ENCODE peak calls at places on chromosomes 16 and 17, in eight cellular contexts. G, U, D, W, R, F, Y and A are unnamed samples.

GRCh38 chr17:77440571-77440981 is 299.8 kb downstream of the SEC14L1 start:
- DNase-seq in G (no peak), U (no peak), D (no peak), W (peak; percentile 69), R (no peak), F (no peak), Y (no peak), A (peak; percentile 77)

GRCh38 chr16:1159973-1160772 is 7.3 kb downstream of the CACNA1H start:
- DNase-seq in G (no peak), U (no peak), D (peak; percentile 52), W (no peak), R (peak; percentile 62), F (no peak), Y (peak; percentile 75), A (no peak)

GRCh38 chr16:79296491-79296890 is 304.0 kb downstream of the MAF start:
- DNase-seq in G (no peak), U (no peak), D (no peak), W (no peak), R (no peak), F (no peak), Y (no peak), A (no peak)

GRCh38 chr16:68287276-68288251 is 23.2 kb downstream of the SLC7A6OS start:
- DNase-seq in G (no peak), U (peak; percentile 90), D (no peak), W (peak; percentile 51), R (no peak), F (no peak), Y (peak; percentile 27), A (no peak)

GRCh38 chr17:49399995-49400394 is 14.7 kb downstream of the PHB1 start:
- DNase-seq in G (no peak), U (no peak), D (no peak), W (no peak), R (no peak), F (no peak), Y (no peak), A (no peak)

GRCh38 chr17:50834786-50835562 is 412 bp upstream of the WFIKKN2 start:
- DNase-seq in G (no peak), U (peak; percentile 48), D (no peak), W (no peak), R (no peak), F (no peak), Y (no peak), A (no peak)

GRCh38 chr17:79943354-79944241 is 92.1 kb downstream of the TBC1D16 start:
- DNase-seq in G (no peak), U (no peak), D (no peak), W (no peak), R (no peak), F (no peak), Y (peak; percentile 5), A (no peak)

GRCh38 chr17:4790705-4791088 is 1.9 kb downstream of the GLTPD2 start:
- DNase-seq in G (no peak), U (no peak), D (no peak), W (no peak), R (no peak), F (no peak), Y (no peak), A (no peak)

GRCh38 chr17:12034538-12034937 is 13.9 kb downstream of the MAP2K4 start:
- DNase-seq in G (no peak), U (no peak), D (no peak), W (no peak), R (no peak), F (no peak), Y (no peak), A (no peak)

GRCh38 chr16:79272141-79272577 is 328.4 kb downstream of the MAF start:
- DNase-seq in G (no peak), U (no peak), D (no peak), W (no peak), R (no peak), F (peak; percentile 31), Y (no peak), A (no peak)

GRCh38 chr17:7308625-7309433 is 1.4 kb downstream of the EIF5A start:
- DNase-seq in G (peak; percentile 38), U (peak; percentile 84), D (peak; percentile 74), W (peak; percentile 92), R (peak; percentile 77), F (peak; percentile 78), Y (peak; percentile 82), A (peak; percentile 80)

GRCh38 chr17:49521521-49522185 is 26.6 kb downstream of the NGFR start:
- DNase-seq in G (no peak), U (peak; percentile 49), D (no peak), W (no peak), R (peak; percentile 8), F (no peak), Y (no peak), A (no peak)

GRCh38 chr17:81004336-81005015 is 12.8 kb downstream of the CHMP6 start:
- DNase-seq in G (no peak), U (no peak), D (no peak), W (no peak), R (peak; percentile 56), F (no peak), Y (no peak), A (no peak)

GRCh38 chr16:87839542-87840461 is 29.5 kb downstream of the SLC7A5 start:
- DNase-seq in G (no peak), U (no peak), D (no peak), W (no peak), R (no peak), F (no peak), Y (no peak), A (no peak)

GRCh38 chr17:72657467-72658317 is 434.8 kb downstream of the SLC39A11 start:
- DNase-seq in G (no peak), U (no peak), D (peak; percentile 79), W (no peak), R (no peak), F (no peak), Y (no peak), A (no peak)

GRCh38 chr16:47644166-47644565 is 183.0 kb downstream of the PHKB start:
- DNase-seq in G (no peak), U (peak; percentile 86), D (peak; percentile 38), W (no peak), R (no peak), F (no peak), Y (no peak), A (no peak)

GRCh38 chr16:47634126-47634525 is 173.0 kb downstream of the PHKB start:
- DNase-seq in G (no peak), U (no peak), D (no peak), W (no peak), R (no peak), F (no peak), Y (no peak), A (no peak)

GRCh38 chr16:47643610-47644009 is 182.5 kb downstream of the PHKB start:
- DNase-seq in G (no peak), U (no peak), D (no peak), W (no peak), R (no peak), F (no peak), Y (no peak), A (no peak)

GRCh38 chr16:47636501-47637090 is 175.5 kb downstream of the PHKB start:
- DNase-seq in G (no peak), U (no peak), D (no peak), W (no peak), R (no peak), F (no peak), Y (no peak), A (no peak)

GRCh38 chr16:47638175-47638574 is 177.0 kb downstream of the PHKB start:
- DNase-seq in G (no peak), U (no peak), D (no peak), W (no peak), R (no peak), F (no peak), Y (no peak), A (no peak)
- TF ChIP-seq CTCF in G (no peak), U (no peak), D (no peak), W (no peak), R (no peak), F (no peak), Y (no peak), A (no peak)

DNA sequence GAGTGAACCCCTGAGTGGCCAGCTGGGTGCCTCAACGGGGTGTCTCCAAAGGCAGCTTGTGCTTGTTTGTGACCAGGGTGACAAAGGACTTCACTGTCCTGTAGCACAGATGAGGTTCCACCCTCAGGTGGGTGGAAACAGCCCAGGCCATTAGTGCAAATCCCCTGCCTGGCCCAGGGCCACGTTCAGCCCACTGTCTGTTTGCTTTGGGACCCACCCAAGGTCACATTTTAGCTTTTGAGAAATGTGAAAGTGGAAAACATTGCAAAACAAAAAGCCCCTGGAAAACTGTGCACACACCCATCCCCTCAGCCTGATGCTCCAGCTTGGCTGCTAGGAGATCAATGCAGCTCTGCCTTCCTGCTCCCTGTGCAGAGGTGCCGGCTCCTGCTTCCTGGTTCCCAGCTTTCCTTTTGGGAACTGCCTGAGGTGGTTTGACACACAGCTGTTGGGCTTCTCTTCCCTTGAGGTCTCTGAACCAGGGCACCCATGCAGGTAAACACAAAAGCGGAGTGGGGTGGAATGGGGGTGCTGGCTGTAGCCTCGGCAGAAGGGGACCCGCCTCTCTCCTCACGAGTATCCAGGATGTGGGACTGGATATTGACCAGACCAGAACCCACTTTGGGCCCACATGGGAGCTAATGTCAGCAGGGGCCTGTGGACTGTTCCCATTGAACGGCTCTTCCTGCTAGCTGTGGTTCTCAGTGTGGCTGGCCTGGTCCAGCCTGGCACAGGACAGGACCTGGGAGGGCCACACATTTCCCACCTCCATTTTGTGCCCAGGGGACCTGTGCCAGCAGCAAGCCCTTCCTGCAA is 7.9 kb upstream of the SPHK1 start:
- DNase-seq in G (no peak), U (peak; percentile 59), D (no peak), W (no peak), R (no peak), F (no peak), Y (peak; percentile 48), A (no peak)
- TF ChIP-seq CTCF in G (no peak), U (no peak), D (no peak), W (no peak), R (no peak), F (no peak), Y (no peak), A (no peak)

GRCh38 chr17:19361326-19361725 is 1.2 kb downstream of the B9D1 start:
- DNase-seq in G (no peak), U (no peak), D (no peak), W (no peak), R (no peak), F (no peak), Y (no peak), A (no peak)

GRCh38 chr17:19363114-19363438 is 553 bp upstream of the B9D1 start:
- DNase-seq in G (no peak), U (no peak), D (no peak), W (no peak), R (no peak), F (no peak), Y (no peak), A (no peak)

GRCh38 chr17:19361975-19362292 is 589 bp downstream of the B9D1 start:
- DNase-seq in G (no peak), U (no peak), D (no peak), W (no peak), R (no peak), F (no peak), Y (no peak), A (no peak)

GRCh38 chr17:19363460-19364035 is 1.0 kb upstream of the B9D1 start:
- DNase-seq in G (no peak), U (no peak), D (no peak), W (no peak), R (no peak), F (no peak), Y (no peak), A (no peak)

GRCh38 chr17:19362293-19363113 is at the start of gene B9D1:
- DNase-seq in G (peak; percentile 97), U (peak; percentile 93), D (peak; percentile 83), W (peak; percentile 93), R (peak; percentile 99), F (peak; percentile 91), Y (peak; percentile 98), A (peak; percentile 92)
- TF ChIP-seq CTCF in G (peak; percentile 99), U (peak; percentile 89), D (peak; percentile 74), W (peak; percentile 98), R (peak; percentile 89), F (peak; percentile 98), Y (peak; percentile 92), A (peak; percentile 93)

GRCh38 chr16:72832640-72833039 is 215.3 kb downstream of the ZFHX3 start:
- DNase-seq in G (peak; percentile 94), U (peak; percentile 78), D (peak; percentile 93), W (peak; percentile 67), R (peak; percentile 84), F (peak; percentile 62), Y (peak; percentile 82), A (peak; percentile 61)
- TF ChIP-seq CTCF in G (peak; percentile 97), U (peak; percentile 100), D (peak; percentile 95), W (peak; percentile 99), R (peak; percentile 99), F (peak; percentile 85), Y (peak; percentile 89), A (peak; percentile 99)